ENCODE peak calls at places on chromosomes 7 and 10, in nine cellular contexts. N, M, L, A, I, T, X, C and K are unnamed samples.

GRCh38 chr7:105708681-105709080 is 127.4 kb upstream of the EFCAB10 start:
- DNase-seq in N (no peak), M (no peak), L (no peak), A (no peak), I (no peak), T (no peak), X (no peak), C (no peak), K (no peak)

GRCh38 chr7:36611703-36612102 is 112.6 kb downstream of the AOAH start:
- DNase-seq in N (no peak), M (no peak), L (no peak), A (no peak), I (no peak), T (no peak), X (no peak), C (no peak), K (no peak)

GRCh38 chr7:32479574-32480200 is 10.5 kb downstream of the LSM5 start:
- DNase-seq in N (peak; percentile 62), M (no peak), L (no peak), A (peak; percentile 57), I (peak; percentile 49), T (no peak), X (no peak), C (peak; percentile 82), K (peak; percentile 51)

GRCh38 chr7:131107343-131108211 is 220.1 kb upstream of the MKLN1 start:
- DNase-seq in N (peak; percentile 57), M (peak; percentile 76), L (peak; percentile 78), A (peak; percentile 79), I (peak; percentile 83), T (peak; percentile 60), X (peak; percentile 89), C (peak; percentile 94), K (peak; percentile 58)

GRCh38 chr7:139180700-139181311 is 50.2 kb upstream of the UBN2 start:
- DNase-seq in N (no peak), M (no peak), L (no peak), A (no peak), I (no peak), T (no peak), X (no peak), C (no peak), K (no peak)

GRCh38 chr7:159001811-159002210 is 142.9 kb downstream of the VIPR2 start:
- DNase-seq in N (no peak), M (no peak), L (no peak), A (no peak), I (no peak), T (no peak), X (no peak), C (no peak), K (no peak)

GRCh38 chr10:91653214-91653875 is 20.5 kb upstream of the PPP1R3C start:
- DNase-seq in N (no peak), M (no peak), L (no peak), A (no peak), I (no peak), T (no peak), X (no peak), C (no peak), K (peak; percentile 81)

GRCh38 chr7:55568613-55569268 is 3.6 kb downstream of the VOPP1 start:
- DNase-seq in N (no peak), M (no peak), L (no peak), A (no peak), I (no peak), T (no peak), X (no peak), C (no peak), K (no peak)

GRCh38 chr10:132572545-132572937 is 35.0 kb downstream of the INPP5A start:
- DNase-seq in N (no peak), M (no peak), L (no peak), A (no peak), I (no peak), T (no peak), X (no peak), C (peak; percentile 72), K (no peak)

GRCh38 chr7:130865408-130866236 is 131.6 kb upstream of the KLF14 start:
- DNase-seq in N (no peak), M (no peak), L (no peak), A (no peak), I (no peak), T (no peak), X (no peak), C (peak; percentile 23), K (no peak)

GRCh38 chr7:20783131-20783715 is 3.5 kb downstream of the SP8 start:
- DNase-seq in N (no peak), M (no peak), L (no peak), A (no peak), I (peak; percentile 48), T (no peak), X (no peak), C (no peak), K (no peak)

GRCh38 chr10:113565364-113565763 is 12.5 kb downstream of the HABP2 start:
- DNase-seq in N (no peak), M (no peak), L (no peak), A (peak; percentile 42), I (no peak), T (no peak), X (no peak), C (no peak), K (no peak)

GRCh38 chr7:96591159-96591899 is 118.3 kb downstream of the SEM1 start:
- DNase-seq in N (no peak), M (no peak), L (no peak), A (no peak), I (no peak), T (no peak), X (no peak), C (no peak), K (no peak)

GRCh38 chr10:122469848-122470247 is 8.5 kb downstream of the HTRA1 start:
- DNase-seq in N (no peak), M (no peak), L (no peak), A (no peak), I (no peak), T (no peak), X (no peak), C (no peak), K (no peak)

GRCh38 chr10:36038316-36038715 is 396.2 kb upstream of the FZD8 start:
- DNase-seq in N (peak; percentile 82), M (no peak), L (no peak), A (no peak), I (no peak), T (no peak), X (no peak), C (no peak), K (no peak)

GRCh38 chr7:2016761-2017482 is 215.8 kb downstream of the MAD1L1 start:
- DNase-seq in N (no peak), M (no peak), L (no peak), A (no peak), I (no peak), T (no peak), X (peak; percentile 73), C (no peak), K (no peak)

GRCh38 chr7:99446096-99446495 is 7.4 kb downstream of the CPSF4 start:
- DNase-seq in N (no peak), M (no peak), L (no peak), A (no peak), I (no peak), T (no peak), X (no peak), C (no peak), K (no peak)

GRCh38 chr7:13990319-13990983 is 985 bp upstream of the ETV1 start:
- DNase-seq in N (peak; percentile 70), M (peak; percentile 14), L (peak; percentile 39), A (peak; percentile 78), I (no peak), T (no peak), X (peak; percentile 82), C (peak; percentile 95), K (peak; percentile 44)

GRCh38 chr10:96090463-96090800 is 39.7 kb upstream of the ZNF518A start:
- DNase-seq in N (no peak), M (no peak), L (no peak), A (no peak), I (no peak), T (no peak), X (no peak), C (no peak), K (no peak)

GRCh38 chr7:11203688-11204087 is 230.0 kb downstream of the PHF14 start:
- DNase-seq in N (no peak), M (no peak), L (no peak), A (no peak), I (no peak), T (no peak), X (peak; percentile 74), C (no peak), K (no peak)

GRCh38 chr10:4391683-4392082 is 434.3 kb upstream of the AKR1E2 start:
- DNase-seq in N (no peak), M (no peak), L (no peak), A (peak; percentile 2), I (no peak), T (no peak), X (no peak), C (peak; percentile 17), K (no peak)

GRCh38 chr10:30534465-30535144 is 94.9 kb downstream of the LYZL2 start:
- DNase-seq in N (no peak), M (peak; percentile 29), L (peak; percentile 62), A (peak; percentile 53), I (peak; percentile 38), T (peak; percentile 67), X (peak; percentile 84), C (peak; percentile 89), K (peak; percentile 54)

GRCh38 chr7:30613366-30614325 is 19.0 kb downstream of the GARS1 start:
- DNase-seq in N (no peak), M (no peak), L (no peak), A (no peak), I (no peak), T (no peak), X (no peak), C (no peak), K (peak; percentile 13)